ENCODE peak calls at places on chromosomes 12 and 14, in five cellular contexts. C is D721Med, J is NCI-H1048, U is GM13976, O is HTR-8/SVneo. M is an unnamed sample.

GRCh38 chr14:29584992-29585391 is 342.7 kb downstream of the PRKD1 start:
- DNase-seq in C (no peak), U (no peak), O (peak; percentile 9), J (no peak), M (peak; percentile 65)

GRCh38 chr14:105023144-105023543 is 2.3 kb upstream of the CDCA4 start:
- DNase-seq in O (no peak), J (no peak), C (no peak), U (no peak), M (no peak)

GRCh38 chr12:83827193-83827592 is 1085.4 kb downstream of the SLC6A15 start:
- DNase-seq in U (no peak), C (no peak), J (no peak), O (no peak), M (no peak)

GRCh38 chr12:121176826-121177529 is 33.0 kb upstream of the P2RX4 start:
- DNase-seq in C (no peak), J (no peak), O (no peak), U (no peak), M (no peak)

GRCh38 chr14:95725685-95726336 is 11.9 kb upstream of the TCL1A start:
- DNase-seq in C (no peak), O (no peak), U (peak; percentile 61), J (no peak), M (no peak)

GRCh38 chr12:122062832-122063690 is 15.5 kb upstream of the MLXIP start:
- DNase-seq in J (no peak), C (no peak), O (peak; percentile 63), U (no peak), M (no peak)

GRCh38 chr12:79414252-79414651 is 276.5 kb downstream of the PAWR start:
- DNase-seq in O (no peak), C (no peak), J (no peak), U (no peak), M (no peak)

GRCh38 chr12:102879144-102879763 is 37.8 kb downstream of the PAH start:
- DNase-seq in C (no peak), J (no peak), O (peak; percentile 76), U (peak; percentile 64), M (peak; percentile 59)

GRCh38 chr14:66509874-66510273 is 1.9 kb downstream of the GPHN start:
- DNase-seq in J (no peak), O (no peak), U (no peak), C (no peak), M (no peak)

GRCh38 chr14:95237121-95237876 is 80.0 kb upstream of the DICER1 start:
- DNase-seq in C (no peak), U (no peak), J (no peak), O (no peak), M (no peak)

GRCh38 chr12:11477110-11477509 is 81.7 kb upstream of the PRB2 start:
- DNase-seq in O (no peak), U (no peak), C (no peak), J (no peak), M (no peak)

GRCh38 chr12:53193953-53194716 is 12.9 kb downstream of the ITGB7 start:
- DNase-seq in J (no peak), O (no peak), C (no peak), U (no peak), M (no peak)

GRCh38 chr12:5203274-5203673 is 159.6 kb downstream of the KCNA5 start:
- DNase-seq in J (no peak), C (no peak), O (no peak), U (no peak), M (no peak)

GRCh38 chr14:56797569-56798446 is 12.5 kb downstream of the OTX2 start:
- DNase-seq in O (no peak), J (no peak), U (peak; percentile 34), C (no peak), M (no peak)

GRCh38 chr12:123808167-123808566 is 46.1 kb downstream of the DNAH10 start:
- DNase-seq in U (no peak), O (no peak), C (no peak), J (no peak), M (no peak)

GRCh38 chr14:68546839-68547238 is 246.0 kb downstream of the ZFP36L1 start:
- DNase-seq in C (no peak), U (no peak), J (no peak), O (no peak), M (no peak)

GRCh38 chr14:92501891-92502351 is 11.7 kb upstream of the RIN3 start:
- DNase-seq in J (no peak), O (peak; percentile 41), C (no peak), U (no peak), M (no peak)

GRCh38 chr14:52919971-52920370 is 30.9 kb downstream of the FERMT2 start:
- DNase-seq in U (no peak), J (no peak), C (no peak), O (no peak), M (no peak)

GRCh38 chr14:71183856-71184255 is 276.6 kb downstream of the PCNX1 start:
- DNase-seq in U (no peak), O (no peak), J (no peak), C (no peak), M (no peak)

GRCh38 chr12:57836442-57837375 is 9.8 kb downstream of the CTDSP2 start:
- DNase-seq in J (no peak), O (peak; percentile 85), C (no peak), U (peak; percentile 71), M (no peak)

GRCh38 chr14:95497561-95498011 is 18.9 kb downstream of the SYNE3 start:
- DNase-seq in J (no peak), O (no peak), C (peak; percentile 52), U (no peak), M (no peak)

GRCh38 chr14:52153939-52154338 is 85.1 kb upstream of the NID2 start:
- DNase-seq in O (no peak), J (no peak), U (no peak), C (no peak), M (no peak)

GRCh38 chr12:108666326-108666995 is 32.8 kb upstream of the SELPLG start:
- DNase-seq in C (no peak), O (no peak), J (no peak), U (no peak), M (no peak)

GRCh38 chr12:38728894-38729293 is 176.5 kb downstream of the CPNE8 start:
- DNase-seq in O (no peak), U (no peak), C (no peak), J (no peak), M (no peak)

GRCh38 chr14:97380539-97380941 is 583.4 kb downstream of the VRK1 start:
- DNase-seq in C (no peak), O (no peak), U (no peak), J (no peak), M (no peak)

GRCh38 chr12:14768823-14769405 is 34.4 kb downstream of the WBP11 start:
- DNase-seq in U (peak; percentile 33), C (no peak), J (no peak), O (no peak), M (no peak)

GRCh38 chr12:52713960-52714886 is 10.9 kb upstream of the KRT77 start:
- DNase-seq in O (no peak), C (no peak), U (no peak), J (no peak), M (no peak)

GRCh38 chr14:100330396-100330931 is 7.3 kb downstream of the SLC25A47 start:
- DNase-seq in U (no peak), C (no peak), J (no peak), O (no peak), M (no peak)

GRCh38 chr14:29814153-29815057 is 113.2 kb downstream of the PRKD1 start:
- DNase-seq in C (no peak), J (peak; percentile 73), O (no peak), U (no peak), M (peak; percentile 78)

GRCh38 chr14:74686324-74686723 is 26.6 kb downstream of the AREL1 start:
- DNase-seq in O (no peak), J (no peak), C (no peak), U (no peak), M (no peak)

GRCh38 chr14:68790656-68791077 is 2.2 kb downstream of the ZFP36L1 start:
- DNase-seq in J (no peak), O (no peak), U (no peak), C (no peak), M (no peak)

M was measured in occipital lobe.